ENCODE peak calls at places on chromosomes 16 and 17, in five cellular contexts. N is NCI-H2107, R is H7, A is head of caudate nucleus, W is right cardiac atrium. Z is an unnamed sample.

GRCh38 chr17:80981062-80981902 is 10.4 kb upstream of the CHMP6 start:
- DNase-seq in N (no peak), W (peak; percentile 67), R (peak; percentile 99), A (no peak), Z (no peak)

GRCh38 chr17:68566145-68566738 is 34.9 kb downstream of the FAM20A start:
- DNase-seq in W (no peak), A (no peak), R (no peak), N (no peak), Z (no peak)

GRCh38 chr16:23907457-23907902 is 71.7 kb downstream of the PRKCB start:
- DNase-seq in A (no peak), W (no peak), N (no peak), R (peak; percentile 20), Z (no peak)

GRCh38 chr17:69012895-69013805 is 47.6 kb downstream of the ABCA9 start:
- DNase-seq in N (no peak), R (no peak), W (no peak), A (peak; percentile 19), Z (no peak)

GRCh38 chr16:1707193-1707790 is 1.3 kb downstream of the MAPK8IP3 start:
- DNase-seq in W (no peak), A (peak; percentile 64), R (peak; percentile 70), N (no peak), Z (no peak)

GRCh38 chr16:55832425-55832787 is 490 bp downstream of the CES1 start:
- DNase-seq in W (no peak), A (no peak), R (no peak), N (no peak), Z (no peak)

GRCh38 chr16:65522412-65522811 is 400.5 kb upstream of the CDH11 start:
- DNase-seq in W (no peak), A (no peak), N (no peak), R (no peak), Z (no peak)

GRCh38 chr17:63881935-63882601 is at the start of gene GH2:
- DNase-seq in N (no peak), W (no peak), A (peak; percentile 36), R (peak; percentile 91), Z (peak; percentile 25)

GRCh38 chr16:88651276-88651988 is 579 bp upstream of the CYBA start:
- DNase-seq in A (no peak), R (no peak), W (peak; percentile 82), N (no peak), Z (no peak)

GRCh38 chr16:66366433-66367299 is at the start of gene CDH5:
- DNase-seq in W (peak; percentile 93), N (no peak), A (peak; percentile 10), R (peak; percentile 57), Z (no peak)

GRCh38 chr17:8964801-8965393 is 610 bp downstream of the PIK3R5 start:
- DNase-seq in R (no peak), W (peak; percentile 66), A (no peak), N (no peak), Z (no peak)

GRCh38 chr16:1330260-1330914 is 3.1 kb upstream of the BAIAP3 start:
- DNase-seq in R (peak; percentile 93), N (no peak), W (no peak), A (no peak), Z (no peak)

GRCh38 chr16:14050297-14051027 is 20.7 kb upstream of the MRTFB start:
- DNase-seq in A (no peak), W (no peak), N (no peak), R (peak; percentile 55), Z (no peak)

GRCh38 chr16:50616883-50617629 is 64.1 kb downstream of the SNX20 start:
- DNase-seq in N (no peak), R (peak; percentile 69), W (peak; percentile 39), A (no peak), Z (no peak)

GRCh38 chr16:81997738-81998137 is 13.5 kb downstream of the SDR42E1 start:
- DNase-seq in W (no peak), N (no peak), R (no peak), A (no peak), Z (no peak)

GRCh38 chr16:75559564-75560372 is 3.7 kb upstream of the TMEM231 start:
- DNase-seq in R (no peak), A (no peak), N (no peak), W (no peak), Z (no peak)

GRCh38 chr16:77556203-77556602 is 121.4 kb upstream of the ADAMTS18 start:
- DNase-seq in N (no peak), W (no peak), A (no peak), R (peak; percentile 19), Z (no peak)

GRCh38 chr17:79607941-79608728 is 2.7 kb downstream of the RBFOX3 start:
- DNase-seq in W (peak; percentile 65), N (no peak), A (no peak), R (peak; percentile 97), Z (no peak)

GRCh38 chr16:85616608-85617311 is 3.6 kb downstream of the GSE1 start:
- DNase-seq in R (no peak), A (peak; percentile 28), N (no peak), W (peak; percentile 86), Z (peak; percentile 34)

GRCh38 chr17:4509402-4509801 is 10.7 kb downstream of the SPNS2 start:
- DNase-seq in W (peak; percentile 79), A (no peak), N (no peak), R (no peak), Z (no peak)

GRCh38 chr17:20267459-20267842 is 199.9 kb downstream of the LGALS9B start:
- DNase-seq in W (peak; percentile 63), N (no peak), A (no peak), R (no peak), Z (no peak)

GRCh38 chr17:2412561-2413021 is 11.7 kb upstream of the MNT start:
- DNase-seq in W (no peak), A (peak; percentile 59), N (no peak), R (peak; percentile 76), Z (no peak)

GRCh38 chr17:78687125-78687524 is 94.9 kb downstream of the CYTH1 start:
- DNase-seq in A (no peak), N (no peak), R (no peak), W (no peak), Z (no peak)

GRCh38 chr16:18932243-18932997 is 6.2 kb upstream of the SMG1 start:
- DNase-seq in W (no peak), A (no peak), R (no peak), N (no peak), Z (no peak)

GRCh38 chr17:42421479-42422332 is 1.4 kb downstream of the CAVIN1 start:
- DNase-seq in A (no peak), N (no peak), W (peak; percentile 86), R (peak; percentile 82), Z (no peak)